ENCODE peak calls at places on chromosomes 4 and X, in four cellular contexts. S is IMR-90, X is K562, J is H9. T is an unnamed sample.

GRCh38 chr4:151678048-151678853 is 82.6 kb downstream of the GATB start:
- DNase-seq in J (no peak), S (no peak), X (no peak), T (no peak)

GRCh38 chr4:76246025-76246424 is 5.5 kb upstream of the FAM47E start:
- DNase-seq in J (no peak), X (no peak), S (no peak), T (no peak)

GRCh38 chr4:46444318-46444717 is 54.4 kb upstream of the GABRA2 start:
- DNase-seq in S (peak; percentile 78), J (no peak), X (no peak), T (no peak)

GRCh38 chrX:50168305-50168704 is 32.5 kb downstream of the AKAP4 start:
- DNase-seq in X (peak; percentile 9), J (no peak), S (peak; percentile 4), T (no peak)

GRCh38 chrX:108614616-108615015 is 121.7 kb downstream of the IRS4 start:
- DNase-seq in S (no peak), J (no peak), X (no peak), T (no peak)

GRCh38 chr4:112153222-112153791 is 8.1 kb downstream of the FAM241A start:
- DNase-seq in X (peak; percentile 47), J (no peak), S (no peak), T (no peak)

GRCh38 chr4:41365726-41366125 is 109.0 kb downstream of the UCHL1 start:
- DNase-seq in J (no peak), S (no peak), X (no peak), T (no peak)

GRCh38 chrX:130895299-130895698 is 7.7 kb downstream of the ENOX2 start:
- DNase-seq in J (no peak), X (no peak), S (peak; percentile 11), T (no peak)

GRCh38 chr4:8892556-8893226 is 21.1 kb upstream of the HMX1 start:
- DNase-seq in X (no peak), S (no peak), J (no peak), T (no peak)

GRCh38 chr4:156576946-156577345 is 394.7 kb downstream of the PDGFC start:
- DNase-seq in S (no peak), X (no peak), J (no peak), T (no peak)

GRCh38 chrX:24990585-24990984 is 25.2 kb downstream of the ARX start:
- DNase-seq in X (no peak), S (no peak), J (peak; percentile 43), T (no peak)

GRCh38 chr4:88021824-88022223 is 14.4 kb downstream of the PKD2 start:
- DNase-seq in J (no peak), S (peak; percentile 51), X (no peak), T (no peak)

GRCh38 chr4:173626277-173626676 is 96.2 kb upstream of the HAND2 start:
- DNase-seq in S (no peak), J (no peak), X (no peak), T (no peak)

GRCh38 chr4:53273726-53274125 is 92.1 kb downstream of the SCFD2 start:
- DNase-seq in J (no peak), X (no peak), S (peak; percentile 53), T (peak; percentile 77)

GRCh38 chr4:184282251-184282713 is 64.6 kb upstream of the ENPP6 start:
- DNase-seq in S (no peak), X (no peak), J (no peak), T (peak; percentile 75)

DNA sequence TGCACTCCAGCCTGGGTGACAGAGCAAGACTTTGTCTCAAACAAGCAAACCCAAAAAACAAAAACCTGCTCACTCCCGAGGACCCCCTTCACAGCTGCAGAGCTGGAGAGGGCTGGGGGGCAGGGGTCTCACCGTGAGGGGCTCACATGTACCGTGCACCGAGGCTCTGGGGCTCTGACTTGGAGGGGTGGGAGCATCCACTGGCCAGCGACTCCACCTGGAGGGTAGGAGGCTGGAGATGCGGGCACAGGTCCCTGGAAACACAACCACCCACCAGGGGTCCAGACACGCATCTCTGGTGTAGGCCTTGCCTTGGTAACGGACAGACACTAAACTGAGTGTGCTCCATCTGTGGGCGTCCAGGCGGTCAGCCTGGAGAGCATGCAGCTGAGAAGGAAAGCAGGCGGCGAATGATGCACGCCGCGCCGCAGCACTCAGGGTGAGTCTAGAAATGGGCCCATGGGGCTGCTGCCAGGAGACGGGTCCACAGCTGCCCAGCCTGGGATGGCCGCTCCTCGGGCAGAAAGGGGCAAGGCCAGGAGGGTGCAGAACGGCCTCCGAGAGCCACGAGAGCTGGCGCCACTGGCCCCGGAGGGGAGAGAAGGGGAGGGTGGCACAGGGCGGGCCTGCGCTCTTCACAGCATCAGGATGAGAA is 26.1 kb downstream of the PPP2R3B start:
- DNase-seq in J (no peak), X (no peak), S (no peak), T (no peak)
- H2AFZ ChIP-seq in J (no peak overlapping the region), X (no peak overlapping the region), S (no peak overlapping the region), T (no peak overlapping the region)

GRCh38 chr4:79607979-79608378 is 200.0 kb upstream of the GK2 start:
- DNase-seq in X (no peak), J (no peak), S (no peak), T (no peak)

GRCh38 chr4:79598801-79599200 is 190.8 kb upstream of the GK2 start:
- DNase-seq in J (no peak), X (no peak), S (no peak), T (no peak)

GRCh38 chr4:79599691-79600090 is 191.7 kb upstream of the GK2 start:
- DNase-seq in X (no peak), J (no peak), S (no peak), T (no peak)

GRCh38 chr4:79603681-79604080 is 195.7 kb upstream of the GK2 start:
- DNase-seq in S (no peak), J (no peak), X (no peak), T (no peak)

DNA sequence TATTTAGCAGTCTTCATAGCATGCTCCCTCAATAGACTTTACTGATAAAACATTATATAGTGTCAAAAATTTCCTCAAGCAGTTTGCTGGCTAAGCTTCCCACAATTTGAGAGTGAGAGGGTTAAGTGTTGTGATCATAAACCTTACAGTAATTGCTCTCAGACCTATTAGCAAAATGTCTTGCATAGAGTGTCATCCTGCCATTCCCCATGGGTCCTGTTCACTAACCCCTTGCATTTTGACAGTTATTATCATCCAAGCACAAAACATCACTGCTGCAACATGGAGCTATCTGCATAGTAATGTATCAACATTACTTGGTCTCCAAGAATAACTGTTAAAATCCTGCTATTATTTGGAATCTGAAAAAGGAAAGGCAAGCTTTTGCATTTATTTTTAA is 196.1 kb upstream of the GK2 start:
- DNase-seq in S (no peak), X (no peak), J (no peak), T (no peak)
- H2AFZ ChIP-seq in S (no peak overlapping the region), X (peak overlapping the region; percentile 82), J (no peak overlapping the region), T (no peak overlapping the region)

GRCh38 chrX:134172588-134173259 is 64.3 kb upstream of the CCDC160 start:
- DNase-seq in X (no peak), J (no peak), S (no peak), T (peak; percentile 73)
- H2AFZ ChIP-seq in X (no peak overlapping the region), J (no peak overlapping the region), S (peak overlapping the region; percentile 82), T (peak overlapping the region; percentile 59)

GRCh38 chr4:136841526-136841925 is 690.8 kb downstream of the PCDH18 start:
- DNase-seq in J (no peak), S (no peak), X (no peak), T (no peak)
- H2AFZ ChIP-seq in J (no peak overlapping the region), S (no peak overlapping the region), X (no peak overlapping the region), T (no peak overlapping the region)

T was measured in osteoblast.